ENCODE peak calls at places on chromosomes 7 and 10, in nine cellular contexts. E is NCI-H1092, R is T-cell, L is KG1, D is dorsolateral prefrontal cortex, C is HFF-Myc, B is GM10248, X is RWPE1, V is upper lobe of left lung. U is an unnamed sample.

GRCh38 chr10:75108684-75109458 is 2.6 kb upstream of the SAMD8 start:
- DNase-seq in L (no peak), R (no peak), C (no peak), X (peak), D (no peak), V (peak), B (no peak), E (no peak), U (no peak)

GRCh38 chr7:12630615-12630884 is 56.9 kb upstream of the ARL4A start:
- DNase-seq in B (no peak), C (no peak), V (no peak), E (peak), D (no peak), L (no peak), R (no peak), X (no peak), U (no peak)

GRCh38 chr7:92255308-92255707 is 9.5 kb downstream of the ANKIB1 start:
- DNase-seq in C (no peak), L (no peak), D (no peak), V (no peak), R (no peak), X (no peak), E (no peak), B (no peak), U (no peak)

GRCh38 chr10:61903184-61903990 is 1.9 kb downstream of the ARID5B start:
- DNase-seq in V (peak), C (no peak), D (peak), R (peak), E (no peak), L (peak), B (peak), X (peak), U (peak)

GRCh38 chr7:127287133-127287532 is 34.4 kb upstream of the GRM8 start:
- DNase-seq in E (no peak), C (no peak), B (no peak), L (no peak), R (no peak), X (peak), V (no peak), D (no peak), U (no peak)

GRCh38 chr10:50594012-50594411 is 29.7 kb downstream of the SGMS1 start:
- DNase-seq in B (no peak), L (no peak), R (no peak), C (no peak), X (no peak), V (no peak), D (no peak), E (peak), U (no peak)

GRCh38 chr10:3293536-3294431 is 121.2 kb upstream of the PITRM1 start:
- DNase-seq in L (no peak), E (no peak), B (no peak), R (no peak), D (no peak), X (no peak), C (no peak), V (peak), U (no peak)

GRCh38 chr10:84478155-84478554 is 149.8 kb downstream of the CCSER2 start:
- DNase-seq in B (no peak), D (no peak), L (no peak), E (no peak), X (no peak), C (no peak), V (no peak), R (no peak), U (no peak)

GRCh38 chr10:52056296-52056695 is 257.8 kb upstream of the DKK1 start:
- DNase-seq in L (no peak), V (no peak), B (no peak), D (no peak), R (no peak), E (no peak), X (peak), C (no peak), U (no peak)

GRCh38 chr7:40753455-40753854 is 618.6 kb downstream of the SUGCT start:
- DNase-seq in E (no peak), V (no peak), L (no peak), C (no peak), X (no peak), B (no peak), D (no peak), R (no peak), U (no peak)

GRCh38 chr7:17010637-17011300 is 129.0 kb upstream of the AGR3 start:
- DNase-seq in R (no peak), L (no peak), X (no peak), C (no peak), D (no peak), B (no peak), E (no peak), V (no peak), U (no peak)

GRCh38 chr7:23012797-23013714 is 874 bp downstream of the HYCC1 start:
- DNase-seq in B (no peak), L (no peak), V (no peak), X (no peak), R (no peak), C (no peak), D (peak), E (peak), U (peak)

GRCh38 chr10:63431962-63432797 is 33.6 kb downstream of the JMJD1C start:
- DNase-seq in X (peak), L (no peak), C (no peak), B (peak), R (no peak), V (no peak), D (no peak), E (no peak), U (no peak)

GRCh38 chr7:16850772-16851466 is 30.9 kb downstream of the AGR3 start:
- DNase-seq in L (no peak), X (no peak), R (no peak), E (no peak), C (no peak), V (peak), D (no peak), B (no peak), U (no peak)

GRCh38 chr7:36185092-36185491 is 32.0 kb downstream of the EEPD1 start:
- DNase-seq in C (no peak), B (no peak), L (no peak), X (no peak), V (no peak), E (no peak), R (no peak), D (no peak), U (no peak)

GRCh38 chr7:1042161-1042833 is 2.0 kb upstream of the GPR146 start:
- DNase-seq in L (no peak), C (no peak), X (no peak), D (no peak), B (no peak), V (no peak), R (peak), E (no peak), U (no peak)

GRCh38 chr7:13725591-13725990 is 263.9 kb downstream of the ETV1 start:
- DNase-seq in V (no peak), B (no peak), L (no peak), C (no peak), E (no peak), X (no peak), D (no peak), R (no peak), U (no peak)

GRCh38 chr7:95420996-95421846 is 13.6 kb downstream of the PON2 start:
- DNase-seq in R (no peak), B (no peak), D (no peak), L (no peak), C (peak), E (no peak), V (no peak), X (no peak), U (peak)

GRCh38 chr10:786666-787512 is 97.4 kb upstream of the DIP2C start:
- DNase-seq in V (peak), C (no peak), X (no peak), B (no peak), E (no peak), L (no peak), R (no peak), D (no peak), U (no peak)

GRCh38 chr7:129771201-129771927 is 159.8 kb downstream of the NRF1 start:
- DNase-seq in C (no peak), D (no peak), X (no peak), E (no peak), V (no peak), B (no peak), L (no peak), R (no peak), U (no peak)

GRCh38 chr7:3283130-3283704 is 17.8 kb upstream of the SDK1 start:
- DNase-seq in E (no peak), L (no peak), B (no peak), V (no peak), R (no peak), D (no peak), C (no peak), X (peak), U (no peak)

U was measured in MM.1S.